ENCODE peak calls at places on chromosome 3, in four cellular contexts. L is aorta, C is IMR-90, Z is right cardiac atrium. V is an unnamed sample. For H3K4me1, the result is how much of the 10 kb centered on the place peaks cover.

GRCh38 chr3:17742837-17743659 is 617 bp upstream of the TBC1D5 start:
- DNase-seq in L (no peak), C (peak), Z (no peak), V (no peak)

GRCh38 chr3:109224333-109224732 is 87.8 kb downstream of the C3orf85 start:
- DNase-seq in L (no peak), C (no peak), Z (no peak), V (peak)

GRCh38 chr3:128794788-128795649 is 69.0 kb downstream of the RAB7A start:
- DNase-seq in L (no peak), C (peak), Z (peak), V (peak)

GRCh38 chr3:10198761-10199688 is 34.3 kb downstream of the IRAK2 start:
- DNase-seq in L (peak), C (peak), Z (no peak), V (no peak)

GRCh38 chr3:8371085-8371551 is 130.5 kb upstream of the LMCD1 start:
- DNase-seq in L (no peak), C (peak), Z (no peak), V (no peak)

GRCh38 chr3:100869787-100870186 is 123.4 kb downstream of the ABI3BP start:
- DNase-seq in L (no peak), C (peak), Z (no peak), V (no peak)

GRCh38 chr3:134328147-134328591 is 46.1 kb downstream of the AMOTL2 start:
- DNase-seq in L (no peak), C (peak), Z (no peak), V (no peak)

GRCh38 chr3:157311633-157312365 is 124.9 kb upstream of the PTX3 start:
- DNase-seq in L (no peak), C (peak), Z (no peak), V (no peak)

GRCh38 chr3:151327571-151328198 is 1.7 kb downstream of the P2RY13 start:
- DNase-seq in L (no peak), C (peak), Z (no peak), V (no peak)

GRCh38 chr3:161644871-161645636 is 148.4 kb downstream of the OTOL1 start:
- DNase-seq in L (no peak), C (no peak), Z (no peak), V (no peak)

GRCh38 chr3:10601131-10601856 is 95.9 kb upstream of the ATP2B2 start:
- DNase-seq in L (no peak), C (no peak), Z (no peak), V (no peak)

GRCh38 chr3:102933377-102933776 is 498.6 kb downstream of the ZPLD1 start:
- DNase-seq in L (no peak), C (no peak), Z (no peak), V (no peak)

GRCh38 chr3:79003994-79004393 is 763.8 kb downstream of the ROBO1 start:
- DNase-seq in L (no peak), C (no peak), Z (no peak), V (no peak)

GRCh38 chr3:53174346-53175250 is 13.6 kb downstream of the PRKCD start:
- DNase-seq in L (no peak), C (no peak), Z (no peak), V (no peak)

GRCh38 chr3:40980467-40980866 is 218.8 kb upstream of the CTNNB1 start:
- DNase-seq in L (no peak), C (no peak), Z (no peak), V (no peak)
- H3K4me1 ChIP-seq in L (under half), C (under half), Z (under half), V (under half)

GRCh38 chr3:147989344-147989743 is 580.2 kb downstream of the ZIC1 start:
- DNase-seq in L (peak), C (no peak), Z (peak), V (no peak)
- H3K4me1 ChIP-seq in L (under half), C (under half), Z (under half), V (under half)

GRCh38 chr3:13079051-13079450 is 5.8 kb upstream of the IQSEC1 start:
- DNase-seq in L (no peak), C (no peak), Z (no peak), V (no peak)

GRCh38 chr3:13080026-13080425 is 6.8 kb upstream of the IQSEC1 start:
- DNase-seq in L (no peak), C (no peak), Z (no peak), V (no peak)

GRCh38 chr3:13077431-13078157 is 4.4 kb upstream of the IQSEC1 start:
- DNase-seq in L (peak), C (no peak), Z (peak), V (no peak)

GRCh38 chr3:13079510-13079909 is 6.3 kb upstream of the IQSEC1 start:
- DNase-seq in L (no peak), C (no peak), Z (no peak), V (no peak)

GRCh38 chr3:13078158-13078905 is 5.1 kb upstream of the IQSEC1 start:
- DNase-seq in L (no peak), C (no peak), Z (no peak), V (no peak)
- H3K4me1 ChIP-seq in L (under half), C (under half), Z (under half), V (under half)

GRCh38 chr3:195212749-195213085 is 58.2 kb downstream of the XXYLT1 start:
- DNase-seq in L (no peak), C (no peak), Z (no peak), V (no peak)
- H3K4me1 ChIP-seq in L (under half), C (under half), Z (under half), V (under half)

DNA sequence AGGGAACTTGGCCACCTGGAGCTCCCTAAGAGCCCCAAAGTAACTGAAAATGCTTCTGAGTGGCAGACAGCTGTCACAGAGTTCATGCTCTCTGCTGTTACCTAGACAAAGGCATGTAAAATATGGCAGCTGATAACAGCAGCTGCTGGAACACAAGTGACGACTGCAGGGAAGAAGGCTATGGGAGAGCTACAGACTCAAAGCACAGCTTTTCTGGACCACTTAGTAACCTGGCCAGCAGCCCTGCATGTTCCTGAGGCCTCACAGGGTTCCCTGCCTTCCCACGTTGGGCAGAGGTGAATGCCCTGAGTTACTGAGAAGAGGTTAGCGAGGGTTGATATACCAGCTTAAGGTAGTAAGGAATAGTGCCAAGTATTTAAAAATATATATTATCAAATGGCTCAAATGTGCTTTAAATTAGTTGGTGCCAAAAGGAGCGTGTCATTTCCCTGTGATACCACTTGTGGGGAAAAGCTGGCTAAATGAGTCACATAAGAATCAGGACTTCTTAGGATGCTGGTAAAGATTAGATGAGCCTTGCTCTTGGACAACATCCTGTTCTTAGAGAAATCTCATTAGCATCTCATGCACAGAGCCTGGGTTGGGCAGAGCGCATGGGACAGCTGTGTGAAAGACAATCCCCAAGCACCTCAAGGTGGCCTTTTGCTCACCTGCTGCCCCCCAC is 76.4 kb upstream of the SCN5A start:
- DNase-seq in L (no peak), C (peak), Z (no peak), V (no peak)
- H3K4me1 ChIP-seq in L (under half), C (under half), Z (under half), V (under half)

GRCh38 chr3:107621465-107621864 is 98.7 kb downstream of the BBX start:
- DNase-seq in L (no peak), C (no peak), Z (no peak), V (no peak)

GRCh38 chr3:107619549-107619948 is 96.8 kb downstream of the BBX start:
- DNase-seq in L (no peak), C (no peak), Z (no peak), V (no peak)

DNA sequence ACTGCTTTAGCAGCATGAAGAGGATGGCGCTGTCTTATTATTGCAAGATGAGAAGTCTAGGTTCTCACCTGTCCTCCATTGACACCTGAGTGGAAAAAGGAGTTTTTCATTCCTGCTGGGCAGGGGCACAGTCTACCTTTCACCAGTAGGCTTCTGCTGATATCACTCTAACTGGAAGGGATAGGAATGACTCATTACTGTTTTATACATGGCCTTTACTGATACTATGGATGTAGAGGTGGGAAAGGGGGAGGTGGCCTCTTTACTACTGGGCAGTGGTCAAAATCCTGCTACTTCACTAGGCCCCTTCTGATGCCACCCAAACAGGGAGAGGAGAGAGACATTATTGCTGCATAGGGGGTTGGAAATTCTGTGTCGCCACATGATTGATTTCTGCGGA is 97.8 kb downstream of the BBX start:
- DNase-seq in L (no peak), C (no peak), Z (no peak), V (no peak)
- H3K4me1 ChIP-seq in L (under half), C (under half), Z (under half), V (under half)